ENCODE peak calls at places on chromosomes 16 and 17, in ten cellular contexts. P, Q, Z, Y, F, E, B, J, C and W are unnamed samples.

GRCh38 chr17:75152971-75153853 is 1.1 kb downstream of the JPT1 start:
- DNase-seq in P (no peak), C (peak), B (no peak), F (peak), Y (no peak), Q (no peak), J (peak), Z (peak), E (peak), W (peak)

GRCh38 chr17:30956764-30957374 is 14.0 kb upstream of the RNF135 start:
- DNase-seq in Z (no peak), J (no peak), E (no peak), F (no peak), Q (no peak), P (no peak), Y (no peak), B (no peak), C (no peak), W (no peak)

GRCh38 chr17:36610472-36610871 is 9.1 kb downstream of the MRM1 start:
- DNase-seq in Q (no peak), J (no peak), P (no peak), C (peak), Z (peak), Y (no peak), E (no peak), B (no peak), F (no peak), W (no peak)

GRCh38 chr17:36074365-36074764 is 10.3 kb downstream of the CCL18 start:
- DNase-seq in Q (no peak), F (no peak), P (no peak), Y (no peak), B (no peak), E (no peak), C (peak), Z (no peak), J (no peak), W (no peak)

GRCh38 chr16:75294773-75295172 is 43.3 kb upstream of the BCAR1 start:
- DNase-seq in Z (no peak), Y (no peak), F (no peak), B (no peak), Q (no peak), C (no peak), E (no peak), P (no peak), J (no peak), W (no peak)

GRCh38 chr16:75821117-75821516 is 94.8 kb upstream of the CPHXL start:
- DNase-seq in F (no peak), Z (no peak), Q (no peak), E (no peak), C (no peak), Y (no peak), B (no peak), P (no peak), J (no peak), W (peak)

GRCh38 chr17:50487213-50488096 is 8.8 kb downstream of the RSAD1 start:
- DNase-seq in B (no peak), P (no peak), J (no peak), F (no peak), Y (no peak), Z (peak), E (no peak), C (peak), Q (no peak), W (no peak)

GRCh38 chr16:56728027-56728426 is 1.9 kb upstream of the NUP93 start:
- DNase-seq in E (no peak), C (no peak), Y (no peak), J (no peak), P (no peak), F (no peak), Q (no peak), Z (no peak), B (no peak), W (no peak)

GRCh38 chr16:4656695-4657686 is 32.4 kb downstream of the MGRN1 start:
- DNase-seq in B (no peak), Z (no peak), Q (no peak), F (no peak), Y (no peak), P (no peak), C (no peak), E (no peak), J (no peak), W (no peak)

GRCh38 chr16:58018803-58019202 is 6.8 kb upstream of the MMP15 start:
- DNase-seq in Y (no peak), J (no peak), B (no peak), P (no peak), E (no peak), F (no peak), C (no peak), Z (no peak), Q (no peak), W (no peak)

GRCh38 chr16:49821156-49821555 is 34.8 kb downstream of the ZNF423 start:
- DNase-seq in Y (no peak), C (no peak), Q (no peak), E (no peak), J (no peak), B (no peak), F (no peak), Z (no peak), P (no peak), W (no peak)

GRCh38 chr16:77359065-77359502 is 75.8 kb downstream of the ADAMTS18 start:
- DNase-seq in E (no peak), J (peak), C (peak), Y (no peak), F (no peak), B (no peak), Z (peak), Q (no peak), P (no peak), W (no peak)

GRCh38 chr16:46743232-46743719 is 4.9 kb downstream of the MYLK3 start:
- DNase-seq in P (no peak), Z (peak), Q (no peak), C (peak), E (peak), B (no peak), F (peak), Y (no peak), J (no peak), W (peak)

GRCh38 chr17:36793976-36794375 is 143.3 kb upstream of the LHX1 start:
- DNase-seq in Q (no peak), F (no peak), Y (no peak), P (no peak), Z (no peak), B (no peak), E (no peak), J (no peak), C (no peak), W (no peak)

DNA sequence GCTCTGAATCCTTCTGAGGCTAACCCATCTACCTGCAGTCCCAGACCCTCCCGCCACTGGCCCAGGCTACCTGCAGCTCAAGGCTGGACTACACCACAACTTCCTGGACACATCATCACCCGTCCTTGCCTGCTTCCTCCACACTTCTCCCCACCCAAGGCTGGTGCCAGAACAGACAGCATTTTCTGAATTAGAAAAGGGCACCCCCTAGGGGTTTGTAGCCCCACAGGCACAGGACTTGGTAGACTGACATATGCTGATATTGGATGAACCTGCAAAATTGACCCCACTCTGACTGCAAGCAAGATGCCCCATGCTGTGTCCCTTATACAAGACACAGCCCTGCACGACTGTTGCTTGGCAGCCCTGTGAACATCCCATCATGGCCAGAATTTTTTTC is 271.5 kb upstream of the C16orf82 start:
- DNase-seq in Q (no peak), Z (no peak), B (no peak), E (no peak), P (no peak), C (no peak), F (no peak), Y (no peak), J (peak), W (peak)
- TF ChIP-seq CTCF in Q (no peak), Z (no peak), B (peak), E (no peak), P (no peak), C (no peak), F (peak), Y (peak), J (peak), W (peak)

GRCh38 chr17:57672205-57672632 is 72.9 kb downstream of the CCDC182 start:
- DNase-seq in Z (peak), J (no peak), P (no peak), F (no peak), E (no peak), C (peak), Y (no peak), Q (no peak), B (peak), W (peak)
- TF ChIP-seq CTCF in Z (no peak), J (no peak), P (no peak), F (no peak), E (no peak), C (no peak), Y (no peak), Q (no peak), B (no peak), W (peak)

GRCh38 chr17:8859029-8859803 is 8.3 kb downstream of the PIK3R6 start:
- DNase-seq in F (peak), C (peak), B (no peak), J (no peak), Z (peak), Y (no peak), E (no peak), P (no peak), Q (no peak), W (no peak)
- TF ChIP-seq CTCF in F (peak), C (no peak), B (no peak), J (no peak), Z (peak), Y (no peak), E (no peak), P (no peak), Q (no peak), W (no peak)

DNA sequence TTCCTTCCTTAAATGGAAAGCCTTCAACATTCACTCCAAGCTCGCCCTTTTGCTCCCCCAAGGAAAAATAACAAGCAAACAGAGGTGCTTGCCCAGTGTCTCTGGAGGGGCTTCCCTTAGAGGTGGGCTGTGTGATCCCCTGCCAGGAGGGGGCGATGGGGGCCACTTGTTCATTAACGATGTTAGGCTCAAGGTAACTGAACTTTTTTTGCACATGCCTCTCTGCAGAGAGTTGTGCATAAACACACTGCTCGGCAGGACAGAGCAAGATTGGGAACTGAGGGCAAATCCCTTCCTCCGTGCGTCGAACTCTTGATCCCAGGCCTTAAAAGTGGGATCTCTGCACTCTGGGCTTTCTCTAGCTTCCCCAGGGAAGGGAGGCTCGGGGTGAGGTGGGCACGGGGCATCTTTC is 15.5 kb upstream of the NAGLU start:
- DNase-seq in Q (no peak), Z (no peak), B (no peak), E (no peak), Y (no peak), J (no peak), C (no peak), F (no peak), P (no peak), W (peak)
- TF ChIP-seq CTCF in Q (no peak), Z (peak), B (peak), E (peak), Y (peak), J (peak), C (peak), F (peak), P (no peak), W (peak)

GRCh38 chr16:66698046-66698445 is 1.5 kb upstream of the CMTM4 start:
- DNase-seq in Y (no peak), B (no peak), Q (no peak), P (no peak), Z (no peak), C (no peak), F (no peak), E (no peak), J (no peak), W (no peak)

GRCh38 chr16:66695474-66695934 is 1.0 kb downstream of the CMTM4 start:
- DNase-seq in Y (no peak), E (no peak), J (no peak), B (no peak), Z (no peak), F (peak), P (no peak), C (no peak), Q (no peak), W (no peak)

GRCh38 chr16:66693088-66693487 is 3.5 kb downstream of the CMTM4 start:
- DNase-seq in P (no peak), C (no peak), B (no peak), Q (no peak), E (no peak), Y (no peak), J (no peak), Z (no peak), F (no peak), W (no peak)

GRCh38 chr16:66696669-66697630 is at the start of gene CMTM4:
- DNase-seq in B (peak), J (peak), Y (peak), E (peak), P (peak), Q (peak), C (peak), Z (peak), F (peak), W (peak)

GRCh38 chr16:66695935-66696668 is 441 bp downstream of the CMTM4 start:
- DNase-seq in J (peak), C (no peak), P (peak), B (no peak), Y (no peak), E (peak), Q (peak), Z (peak), F (no peak), W (no peak)
- TF ChIP-seq CTCF in J (no peak), C (peak), P (no peak), B (no peak), Y (no peak), E (no peak), Q (no peak), Z (no peak), F (no peak), W (no peak)

GRCh38 chr17:66971249-66971648 is 6.7 kb downstream of the CACNG4 start:
- DNase-seq in J (no peak), C (no peak), Y (no peak), P (no peak), Q (no peak), F (no peak), B (no peak), E (no peak), Z (no peak), W (no peak)
- TF ChIP-seq CTCF in J (peak), C (no peak), Y (no peak), P (no peak), Q (no peak), F (no peak), B (no peak), E (no peak), Z (no peak), W (no peak)

GRCh38 chr17:69417545-69418483 is 3.3 kb downstream of the MAP2K6 start:
- DNase-seq in Y (no peak), P (no peak), J (no peak), F (no peak), Q (no peak), E (no peak), B (no peak), C (no peak), Z (no peak), W (no peak)
- TF ChIP-seq CTCF in Y (no peak), P (no peak), J (no peak), F (no peak), Q (no peak), E (no peak), B (no peak), C (no peak), Z (no peak), W (no peak)

GRCh38 chr17:33044771-33045170 is 53.1 kb downstream of the SPACA3 start:
- DNase-seq in P (no peak), J (no peak), F (no peak), B (no peak), Y (no peak), Z (no peak), E (no peak), C (no peak), Q (no peak), W (no peak)
- TF ChIP-seq CTCF in P (no peak), J (no peak), F (no peak), B (no peak), Y (no peak), Z (no peak), E (no peak), C (no peak), Q (no peak), W (no peak)

GRCh38 chr16:13337482-13337881 is 436.1 kb downstream of the SHISA9 start:
- DNase-seq in C (no peak), P (no peak), Y (no peak), F (no peak), J (no peak), Z (no peak), Q (no peak), E (no peak), B (no peak), W (no peak)

GRCh38 chr16:13333336-13333735 is 431.9 kb downstream of the SHISA9 start:
- DNase-seq in C (no peak), E (no peak), J (no peak), Z (no peak), F (no peak), B (no peak), Q (no peak), Y (no peak), P (no peak), W (no peak)

GRCh38 chr16:13332713-13333255 is 431.4 kb downstream of the SHISA9 start:
- DNase-seq in J (no peak), F (no peak), Y (no peak), P (no peak), E (no peak), Q (no peak), C (no peak), Z (no peak), B (no peak), W (no peak)

GRCh38 chr16:13335894-13336293 is 434.5 kb downstream of the SHISA9 start:
- DNase-seq in Z (no peak), F (no peak), E (no peak), Y (no peak), Q (no peak), J (no peak), B (no peak), P (no peak), C (no peak), W (no peak)

GRCh38 chr16:13331918-13332317 is 430.5 kb downstream of the SHISA9 start:
- DNase-seq in Q (no peak), J (no peak), E (no peak), P (no peak), Z (no peak), F (no peak), Y (no peak), C (no peak), B (no peak), W (no peak)
- TF ChIP-seq CTCF in Q (no peak), J (peak), E (no peak), P (no peak), Z (no peak), F (peak), Y (no peak), C (no peak), B (no peak), W (peak)

DNA sequence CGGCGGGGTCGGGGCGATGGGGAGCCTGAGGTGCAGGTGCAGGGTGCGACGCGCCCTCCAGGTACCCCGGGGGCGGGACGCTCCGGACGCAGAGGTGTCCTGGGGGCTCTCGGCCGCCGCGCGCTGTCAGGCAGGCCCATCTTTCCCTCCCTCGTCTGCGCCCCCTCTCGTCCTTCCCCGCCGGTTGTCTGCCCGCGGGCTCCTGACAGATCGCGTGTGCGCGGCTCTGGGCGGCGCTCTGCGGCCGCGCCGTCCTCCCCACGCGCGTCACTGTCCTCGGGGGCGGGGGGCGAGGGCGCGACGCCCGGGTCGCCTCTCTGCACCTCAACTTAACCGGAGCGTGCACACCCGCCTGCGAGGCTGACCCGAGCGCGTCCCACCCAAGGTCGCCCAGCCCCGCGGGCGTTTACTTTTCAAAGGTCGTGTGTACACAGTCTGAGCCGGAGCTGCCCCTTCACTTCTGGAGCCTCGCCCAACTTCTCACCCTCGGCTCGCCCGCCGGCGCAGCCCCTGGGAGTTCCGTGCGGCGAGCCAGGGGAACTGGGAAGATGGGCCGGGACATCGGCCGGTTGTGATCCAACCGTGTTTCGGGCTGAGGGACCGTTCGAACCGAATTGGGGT is 512 bp downstream of the AKAP1 start:
- DNase-seq in Y (no peak), J (peak), Z (peak), P (peak), F (peak), B (no peak), E (peak), Q (peak), C (no peak), W (peak)
- TF ChIP-seq CTCF in Y (peak), J (peak), Z (peak), P (no peak), F (peak), B (peak), E (peak), Q (no peak), C (peak), W (peak)